ENCODE peak calls at places on chromosomes 2 and 18, in nine cellular contexts. L is AG10803; Q is foreskin fibroblast; N is thoracic aorta; I is stomach; P is progenitor cell of endocrine pancreas; D is CD8-positive, alpha-beta T cell; A is cardiac fibroblast; F is fibroblast of pulmonary artery. R is an unnamed sample.

GRCh38 chr18:21330122-21330701 is 88.2 kb downstream of the GREB1L start:
- DNase-seq in L (peak), Q (peak), N (no peak), I (peak), P (no peak), D (no peak), A (peak), F (peak), R (no peak)

GRCh38 chr2:120447122-120447785 is 101.3 kb downstream of the INHBB start:
- DNase-seq in L (no peak), Q (no peak), N (no peak), I (no peak), P (no peak), D (no peak), A (no peak), F (no peak), R (no peak)

GRCh38 chr2:42756150-42756549 is 7.8 kb downstream of the OXER1 start:
- DNase-seq in L (no peak), Q (no peak), N (no peak), I (no peak), P (no peak), D (no peak), A (no peak), F (no peak), R (no peak)

GRCh38 chr2:212926948-212927347 is 224.5 kb downstream of the IKZF2 start:
- DNase-seq in L (no peak), Q (no peak), N (no peak), I (no peak), P (no peak), D (no peak), A (peak), F (no peak), R (no peak)

GRCh38 chr2:119066272-119066804 is 92.2 kb downstream of the C1QL2 start:
- DNase-seq in L (no peak), Q (peak), N (no peak), I (no peak), P (no peak), D (no peak), A (peak), F (no peak), R (no peak)

GRCh38 chr2:157761520-157761919 is 114.6 kb downstream of the ACVR1 start:
- DNase-seq in L (peak), Q (peak), N (no peak), I (no peak), P (no peak), D (no peak), A (peak), F (no peak), R (no peak)

GRCh38 chr2:192060161-192060560 is 134.6 kb downstream of the TMEFF2 start:
- DNase-seq in L (no peak), Q (no peak), N (no peak), I (no peak), P (no peak), D (no peak), A (no peak), F (no peak), R (no peak)

GRCh38 chr2:180657054-180657453 is 323.4 kb upstream of the UBE2E3 start:
- DNase-seq in L (peak), Q (peak), N (no peak), I (no peak), P (no peak), D (no peak), A (peak), F (peak), R (no peak)

GRCh38 chr2:33216508-33217182 is 259.8 kb upstream of the RASGRP3 start:
- DNase-seq in L (no peak), Q (peak), N (no peak), I (peak), P (no peak), D (no peak), A (peak), F (peak), R (no peak)

GRCh38 chr2:231410293-231411004 is 14.9 kb downstream of the B3GNT7 start:
- DNase-seq in L (no peak), Q (no peak), N (no peak), I (no peak), P (no peak), D (no peak), A (no peak), F (no peak), R (no peak)

GRCh38 chr18:48975817-48976649 is 25.3 kb upstream of the SMAD7 start:
- DNase-seq in L (peak), Q (no peak), N (no peak), I (peak), P (no peak), D (peak), A (peak), F (peak), R (peak)

GRCh38 chr2:48397846-48398245 is 132.1 kb upstream of the STON1 start:
- DNase-seq in L (no peak), Q (no peak), N (no peak), I (no peak), P (no peak), D (no peak), A (no peak), F (no peak), R (no peak)

GRCh38 chr18:2572892-2573291 is 1.5 kb downstream of the NDC80 start:
- DNase-seq in L (no peak), Q (no peak), N (no peak), I (no peak), P (no peak), D (no peak), A (peak), F (peak), R (no peak)

DNA sequence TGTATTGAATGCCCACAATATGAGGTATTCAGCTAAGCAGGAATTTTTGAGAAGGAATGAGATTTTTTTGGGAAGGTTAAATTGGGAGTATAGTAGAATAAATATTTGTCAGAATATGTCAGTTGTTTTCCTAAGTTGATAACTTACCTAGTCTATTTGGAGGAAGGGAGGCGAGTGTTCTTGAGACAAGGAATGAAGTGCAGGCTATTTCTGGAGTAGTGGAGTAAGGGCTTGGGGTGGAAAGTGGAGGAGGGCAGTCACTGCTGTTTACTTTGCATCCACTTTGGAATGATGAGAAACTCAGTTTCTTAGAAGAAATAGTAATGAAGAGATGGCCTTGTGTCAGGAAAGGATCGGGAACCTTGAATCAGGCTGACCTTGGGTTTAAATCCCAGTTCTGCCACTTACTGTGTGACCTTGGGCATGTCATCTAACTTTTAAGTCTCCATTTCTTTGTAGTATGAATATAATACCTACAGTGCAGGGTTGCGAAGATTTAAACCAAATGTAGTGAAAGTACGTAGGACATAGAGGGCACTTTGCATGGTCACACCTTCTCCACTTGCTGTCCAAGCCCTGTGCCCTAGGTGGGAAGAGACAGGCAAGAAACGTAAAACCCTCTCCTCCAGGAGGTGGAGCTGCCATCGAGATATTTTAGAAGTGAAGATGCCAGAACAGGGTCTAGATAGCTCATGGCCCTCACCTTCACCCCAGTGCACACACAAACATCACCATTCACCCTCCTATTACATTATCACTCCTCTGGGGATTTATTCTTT is 25.2 kb upstream of the CYP27A1 start:
- DNase-seq in L (no peak), Q (no peak), N (no peak), I (no peak), P (no peak), D (no peak), A (no peak), F (no peak), R (no peak)
- TF ChIP-seq CTCF in L (no peak), Q (no peak), N (no peak), I (no peak), P (no peak), D (no peak), A (no peak), F (no peak), R (no peak)

GRCh38 chr2:102070058-102070642 is 72.4 kb upstream of the IL1R1 start:
- DNase-seq in L (peak), Q (peak), N (peak), I (peak), P (no peak), D (no peak), A (peak), F (peak), R (no peak)
- TF ChIP-seq CTCF in L (peak), Q (no peak), N (no peak), I (peak), P (no peak), D (no peak), A (peak), F (peak), R (no peak)

DNA sequence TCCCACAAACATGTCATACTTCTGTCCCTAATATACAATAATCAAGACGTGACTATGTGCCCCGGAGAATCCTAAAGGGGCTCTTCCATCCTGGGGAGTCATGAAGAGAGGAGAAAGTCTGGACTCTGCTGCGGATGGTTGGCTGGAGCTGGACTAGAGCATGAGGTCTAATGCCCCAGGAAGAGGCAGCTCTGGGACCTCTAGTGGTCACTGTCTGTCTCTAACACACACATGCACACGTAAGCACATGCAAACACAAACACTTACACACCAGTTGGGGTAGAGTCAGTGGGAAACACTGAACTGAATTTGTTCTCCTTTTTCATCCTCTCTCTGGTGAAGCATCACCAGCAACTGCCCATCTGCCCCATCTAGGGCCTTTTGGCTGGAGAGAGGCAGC is 271.6 kb downstream of the TDRD15 start:
- DNase-seq in L (no peak), Q (no peak), N (no peak), I (no peak), P (no peak), D (no peak), A (no peak), F (no peak), R (no peak)
- TF ChIP-seq CTCF in L (no peak), Q (no peak), N (no peak), I (no peak), P (peak), D (no peak), A (no peak), F (no peak), R (no peak)

DNA sequence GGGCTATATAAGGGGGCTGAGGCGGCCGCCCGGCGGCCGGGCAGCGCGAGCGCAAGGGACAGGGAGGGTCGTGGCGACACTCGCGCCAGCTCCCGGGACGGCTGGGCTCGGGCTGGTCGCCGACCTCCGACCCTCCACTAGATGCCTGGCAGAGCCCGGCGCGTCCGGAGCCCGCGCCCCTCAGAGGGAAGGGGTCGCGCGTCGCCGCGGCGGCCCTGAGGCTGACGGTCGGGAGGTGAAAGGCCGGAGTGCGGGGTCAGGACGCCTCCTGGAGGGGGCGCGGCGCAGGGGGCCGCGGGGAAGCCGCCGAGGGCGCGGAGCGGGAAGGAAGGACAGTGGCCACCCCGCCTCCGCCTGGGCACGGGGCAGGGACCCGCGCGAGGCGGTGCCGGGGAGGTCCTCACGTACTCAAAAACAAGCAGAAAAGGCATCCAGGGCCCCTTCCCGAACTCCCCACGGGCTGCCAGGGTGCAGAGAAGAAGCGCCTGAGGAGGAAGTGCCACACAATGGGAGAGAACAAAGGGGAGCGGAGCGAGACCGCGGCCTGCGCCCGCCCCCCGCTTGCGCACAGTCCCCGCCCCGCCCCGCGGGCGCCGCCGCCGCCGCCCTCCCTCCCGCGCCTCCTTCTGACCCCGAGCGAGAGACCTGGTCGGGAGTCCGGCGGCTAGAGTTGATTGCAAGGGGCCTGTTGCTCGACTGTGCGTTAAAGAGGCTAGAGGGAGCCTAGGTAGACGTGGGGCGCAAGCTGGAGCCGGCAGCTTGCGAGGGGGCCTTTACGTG is 791 bp upstream of the KLF7 start:
- DNase-seq in L (peak), Q (peak), N (peak), I (peak), P (peak), D (peak), A (peak), F (peak), R (peak)
- TF ChIP-seq CTCF in L (no peak), Q (no peak), N (peak), I (no peak), P (peak), D (no peak), A (no peak), F (no peak), R (peak)

DNA sequence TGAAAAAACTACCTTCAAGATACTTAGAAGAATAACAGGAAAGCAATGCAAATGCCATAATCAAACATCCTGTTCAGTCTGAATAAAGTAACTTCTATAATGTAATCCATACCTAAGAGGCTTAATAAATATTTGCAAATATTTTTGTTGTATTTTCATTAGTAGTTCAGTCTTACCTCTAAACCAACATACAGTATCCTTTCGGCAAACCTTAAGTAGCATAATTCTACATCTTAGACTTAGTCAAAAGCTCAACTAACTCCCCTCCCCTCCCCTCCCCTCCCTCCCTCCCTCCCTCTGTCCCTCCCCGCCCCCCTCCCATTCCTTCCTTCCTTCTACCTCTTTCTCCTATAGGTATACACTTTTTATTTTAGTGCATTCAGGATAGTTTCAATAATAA is 1373.2 kb downstream of the SUCLG1 start:
- DNase-seq in L (no peak), Q (no peak), N (no peak), I (no peak), P (no peak), D (no peak), A (no peak), F (no peak), R (no peak)
- TF ChIP-seq CTCF in L (no peak), Q (no peak), N (no peak), I (no peak), P (no peak), D (no peak), A (no peak), F (no peak), R (no peak)

GRCh38 chr2:79630060-79630459 is 117.2 kb downstream of the CTNNA2 start:
- DNase-seq in L (no peak), Q (no peak), N (no peak), I (no peak), P (no peak), D (no peak), A (no peak), F (no peak), R (no peak)
- TF ChIP-seq CTCF in L (no peak), Q (no peak), N (no peak), I (no peak), P (no peak), D (no peak), A (no peak), F (no peak), R (no peak)

DNA sequence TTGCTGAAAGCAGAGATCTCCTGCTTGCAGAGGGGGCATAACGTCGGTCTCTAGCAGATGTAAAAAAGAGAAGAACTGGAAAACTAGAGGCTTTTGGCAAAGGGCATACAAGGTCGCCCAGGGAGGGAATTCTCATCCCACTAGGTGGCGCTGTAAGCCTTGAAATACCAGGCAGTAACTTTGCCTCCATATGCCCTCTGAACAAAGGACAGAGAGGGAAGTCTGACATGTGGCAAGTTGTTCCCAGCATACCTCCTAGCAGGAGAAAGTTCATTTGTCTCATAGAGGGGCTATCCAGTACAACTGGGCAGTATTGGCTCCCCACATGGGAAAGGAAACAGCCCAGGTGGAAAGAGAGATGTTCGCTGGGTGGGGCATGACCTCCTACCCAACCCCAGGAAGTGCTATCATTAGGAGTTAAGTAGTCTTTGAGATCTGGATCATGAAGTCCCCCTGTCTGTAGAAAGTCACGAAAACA is 40.0 kb downstream of the STK17B start:
- DNase-seq in L (peak), Q (no peak), N (no peak), I (peak), P (no peak), D (peak), A (peak), F (peak), R (no peak)
- TF ChIP-seq CTCF in L (peak), Q (no peak), N (peak), I (peak), P (no peak), D (peak), A (peak), F (peak), R (peak)

DNA sequence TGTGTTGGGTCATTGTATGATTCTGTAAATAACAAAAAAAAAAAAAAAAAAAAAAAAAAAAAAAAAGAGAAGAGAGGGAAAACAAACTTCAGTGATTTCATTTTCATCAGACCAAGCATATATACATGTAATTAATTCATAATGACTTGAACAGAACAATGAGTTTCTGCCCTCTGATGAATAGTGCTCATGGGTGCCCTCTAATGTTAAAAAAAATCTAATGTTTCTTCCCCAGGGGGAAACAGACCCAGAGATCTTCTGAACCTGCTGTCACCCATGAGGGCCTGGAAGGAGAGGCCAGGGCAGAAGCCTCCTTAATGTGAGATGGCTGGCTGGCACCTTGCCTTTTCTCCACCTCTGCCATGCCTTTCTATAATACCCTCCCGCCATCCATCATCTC is 289.2 kb downstream of the ZNF521 start:
- DNase-seq in L (no peak), Q (no peak), N (no peak), I (no peak), P (no peak), D (no peak), A (no peak), F (no peak), R (no peak)
- TF ChIP-seq CTCF in L (no peak), Q (no peak), N (no peak), I (no peak), P (peak), D (no peak), A (no peak), F (no peak), R (no peak)